ENCODE peak calls at places on chromosome 10, in seven cellular contexts. Q, Y, F, I, C, O and X are unnamed samples.

GRCh38 chr10:55793024-55793423 is 568.0 kb downstream of the ZWINT start:
- DNase-seq in Q (no peak), Y (no peak), F (no peak), I (no peak), C (no peak), O (no peak), X (no peak)

GRCh38 chr10:45379891-45380540 is 6.0 kb downstream of the ALOX5 start:
- DNase-seq in Q (no peak), Y (no peak), F (no peak), I (no peak), C (no peak), O (no peak), X (peak; percentile 52)

GRCh38 chr10:124025152-124025551 is 68.2 kb downstream of the CHST15 start:
- DNase-seq in Q (no peak), Y (no peak), F (no peak), I (no peak), C (no peak), O (no peak), X (no peak)

GRCh38 chr10:77862595-77862994 is 64.0 kb downstream of the DLG5 start:
- DNase-seq in Q (no peak), Y (no peak), F (no peak), I (no peak), C (no peak), O (no peak), X (no peak)

GRCh38 chr10:49611815-49612512 is 1.9 kb downstream of the SLC18A3 start:
- DNase-seq in Q (peak; percentile 23), Y (no peak), F (no peak), I (no peak), C (no peak), O (no peak), X (no peak)

GRCh38 chr10:48792687-48793096 is 108.0 kb downstream of the WDFY4 start:
- DNase-seq in Q (no peak), Y (no peak), F (no peak), I (peak; percentile 57), C (no peak), O (no peak), X (no peak)

GRCh38 chr10:34815174-34816066 is at the start of gene PARD3:
- DNase-seq in Q (peak; percentile 69), Y (peak; percentile 65), F (no peak), I (no peak), C (no peak), O (peak; percentile 68), X (peak; percentile 84)

GRCh38 chr10:43407148-43407575 is 1.8 kb downstream of the HNRNPF start:
- DNase-seq in Q (peak; percentile 24), Y (peak; percentile 68), F (no peak), I (no peak), C (peak; percentile 66), O (peak; percentile 33), X (peak; percentile 80)

GRCh38 chr10:91077549-91078017 is 142.9 kb upstream of the PCGF5 start:
- DNase-seq in Q (no peak), Y (no peak), F (no peak), I (no peak), C (no peak), O (peak; percentile 67), X (peak; percentile 91)

GRCh38 chr10:68506406-68506805 is 20.9 kb downstream of the SLC25A16 start:
- DNase-seq in Q (no peak), Y (no peak), F (no peak), I (no peak), C (no peak), O (no peak), X (no peak)

GRCh38 chr10:6203331-6204062 is 765 bp downstream of the PFKFB3 start:
- DNase-seq in Q (peak; percentile 72), Y (peak; percentile 77), F (no peak), I (no peak), C (peak; percentile 77), O (peak; percentile 38), X (peak; percentile 82)

GRCh38 chr10:100872034-100872791 is 40.5 kb upstream of the SLF2 start:
- DNase-seq in Q (peak; percentile 86), Y (peak; percentile 84), F (no peak), I (no peak), C (peak; percentile 71), O (no peak), X (no peak)

GRCh38 chr10:127903789-127904188 is 3.1 kb upstream of the PTPRE start:
- DNase-seq in Q (no peak), Y (no peak), F (no peak), I (no peak), C (no peak), O (no peak), X (no peak)

GRCh38 chr10:68082815-68083395 is 7.8 kb upstream of the HERC4 start:
- DNase-seq in Q (no peak), Y (no peak), F (no peak), I (no peak), C (peak; percentile 30), O (no peak), X (no peak)

GRCh38 chr10:48236199-48236621 is 38.3 kb downstream of the FRMPD2 start:
- DNase-seq in Q (no peak), Y (no peak), F (no peak), I (no peak), C (no peak), O (no peak), X (no peak)

GRCh38 chr10:116665541-116666125 is 44.9 kb downstream of the PNLIPRP2 start:
- DNase-seq in Q (no peak), Y (no peak), F (no peak), I (no peak), C (no peak), O (no peak), X (peak; percentile 55)

GRCh38 chr10:95406651-95407280 is 116.0 kb upstream of the PDLIM1 start:
- DNase-seq in Q (no peak), Y (no peak), F (no peak), I (no peak), C (no peak), O (peak; percentile 42), X (peak; percentile 90)

GRCh38 chr10:86782691-86783418 is 26.4 kb downstream of the BMPR1A start:
- DNase-seq in Q (no peak), Y (no peak), F (no peak), I (no peak), C (peak; percentile 53), O (no peak), X (no peak)

GRCh38 chr10:66639351-66639750 is 286.5 kb upstream of the LRRTM3 start:
- DNase-seq in Q (no peak), Y (no peak), F (no peak), I (no peak), C (no peak), O (no peak), X (no peak)

GRCh38 chr10:75437693-75438092 is 6.3 kb downstream of the LRMDA start:
- DNase-seq in Q (no peak), Y (no peak), F (no peak), I (no peak), C (no peak), O (no peak), X (no peak)

GRCh38 chr10:99906470-99906869 is 103.3 kb downstream of the DNMBP start:
- DNase-seq in Q (no peak), Y (no peak), F (no peak), I (no peak), C (no peak), O (no peak), X (no peak)

GRCh38 chr10:6044060-6044459 is 18.1 kb downstream of the IL2RA start:
- DNase-seq in Q (no peak), Y (no peak), F (no peak), I (no peak), C (no peak), O (no peak), X (no peak)

GRCh38 chr10:13489035-13489434 is 39.8 kb downstream of the BEND7 start:
- DNase-seq in Q (no peak), Y (no peak), F (no peak), I (no peak), C (no peak), O (no peak), X (no peak)